ENCODE peak calls at places on chromosomes 16 and 17, in four cellular contexts. O is H1, T is K562, P is HepG2. B is an unnamed sample.

GRCh38 chr17:45319239-45319703 is 2.5 kb upstream of the MAP3K14 start:
- DNase-seq in O (no peak), P (no peak), T (peak), B (no peak)

GRCh38 chr17:72732893-72733618 is 359.4 kb downstream of the SLC39A11 start:
- DNase-seq in T (no peak), P (no peak), O (no peak), B (no peak)

GRCh38 chr17:49013311-49014205 is 16.4 kb downstream of the IGF2BP1 start:
- DNase-seq in O (peak), T (no peak), P (no peak), B (no peak)

GRCh38 chr16:85910073-85910853 is 11.3 kb downstream of the IRF8 start:
- DNase-seq in P (no peak), O (no peak), T (no peak), B (no peak)

GRCh38 chr16:86509759-86510464 is 415 bp upstream of the FOXF1 start:
- DNase-seq in P (no peak), O (peak), T (no peak), B (no peak)

GRCh38 chr17:2624292-2624731 is 30.9 kb downstream of the PAFAH1B1 start:
- DNase-seq in T (peak), O (no peak), P (no peak), B (no peak)

GRCh38 chr17:81967244-81967532 is 6.2 kb upstream of the NOTUM start:
- DNase-seq in T (no peak), P (no peak), O (peak), B (no peak)

GRCh38 chr17:34706029-34706428 is 126.6 kb downstream of the TMEM132E start:
- DNase-seq in P (no peak), T (peak), O (peak), B (no peak)

GRCh38 chr16:84778720-84779119 is 41.1 kb upstream of the CRISPLD2 start:
- DNase-seq in P (no peak), T (no peak), O (no peak), B (no peak)

GRCh38 chr17:28624148-28624547 is 10.2 kb upstream of the RSKR start:
- DNase-seq in P (no peak), O (no peak), T (no peak), B (no peak)

GRCh38 chr16:66487580-66488235 is 60.6 kb downstream of the BEAN1 start:
- DNase-seq in O (no peak), T (no peak), P (no peak), B (no peak)

GRCh38 chr17:27490391-27490790 is 34.1 kb downstream of the KSR1 start:
- DNase-seq in T (no peak), P (no peak), O (no peak), B (no peak)

GRCh38 chr17:80917716-80918560 is 73.7 kb upstream of the CHMP6 start:
- DNase-seq in T (no peak), P (no peak), O (no peak), B (peak)

GRCh38 chr16:20040011-20040410 is 33.7 kb downstream of the GPR139 start:
- DNase-seq in T (no peak), P (no peak), O (no peak), B (no peak)

GRCh38 chr17:39209317-39210092 is 9.4 kb downstream of the RPL19 start:
- DNase-seq in T (no peak), P (no peak), O (peak), B (peak)

GRCh38 chr17:28124962-28125361 is 82.5 kb downstream of the NLK start:
- DNase-seq in T (no peak), O (no peak), P (no peak), B (no peak)

GRCh38 chr17:16215965-16216316 is 607 bp upstream of the NCOR1 start:
- DNase-seq in P (peak), O (no peak), T (peak), B (no peak)

GRCh38 chr17:28346199-28346580 is 10.6 kb downstream of the TNFAIP1 start:
- DNase-seq in P (no peak), O (no peak), T (no peak), B (no peak)

GRCh38 chr17:13337864-13338371 is 263.8 kb downstream of the HS3ST3A1 start:
- DNase-seq in T (peak), O (no peak), P (peak), B (peak)

GRCh38 chr17:61116577-61116976 is 283.1 kb upstream of the TBX2 start:
- DNase-seq in P (no peak), O (no peak), T (no peak), B (no peak)

GRCh38 chr17:20085283-20085875 is 76.2 kb downstream of the SPECC1 start:
- DNase-seq in P (no peak), O (no peak), T (no peak), B (no peak)

GRCh38 chr17:62882878-62883277 is 74.8 kb upstream of the MARCHF10 start:
- DNase-seq in P (no peak), O (no peak), T (no peak), B (no peak)

GRCh38 chr16:85613609-85614337 is 651 bp downstream of the GSE1 start:
- DNase-seq in T (peak), O (peak), P (peak), B (peak)

GRCh38 chr17:16428098-16428882 is 12.9 kb downstream of the TRPV2 start:
- DNase-seq in T (peak), P (peak), O (peak), B (peak)

GRCh38 chr16:11681977-11682654 is 13.9 kb downstream of the SNN start:
- DNase-seq in T (no peak), O (no peak), P (no peak), B (no peak)

GRCh38 chr16:86403056-86403455 is 107.3 kb upstream of the FOXF1 start:
- DNase-seq in T (no peak), P (no peak), O (no peak), B (no peak)

GRCh38 chr17:37274432-37274831 is 101.4 kb upstream of the C17orf78 start:
- DNase-seq in O (no peak), P (no peak), T (no peak), B (no peak)

GRCh38 chr16:80150978-80151705 is 389.7 kb upstream of the DYNLRB2 start:
- DNase-seq in T (no peak), O (no peak), P (no peak), B (no peak)

GRCh38 chr17:28394717-28395116 is 11.3 kb downstream of the SLC46A1 start:
- DNase-seq in O (no peak), P (no peak), T (peak), B (no peak)

GRCh38 chr17:27597783-27598320 is 33.1 kb upstream of the LGALS9 start:
- DNase-seq in O (no peak), P (no peak), T (no peak), B (no peak)

GRCh38 chr16:80614908-80615696 is 74.3 kb downstream of the DYNLRB2 start:
- DNase-seq in P (no peak), O (peak), T (no peak), B (no peak)

DNA sequence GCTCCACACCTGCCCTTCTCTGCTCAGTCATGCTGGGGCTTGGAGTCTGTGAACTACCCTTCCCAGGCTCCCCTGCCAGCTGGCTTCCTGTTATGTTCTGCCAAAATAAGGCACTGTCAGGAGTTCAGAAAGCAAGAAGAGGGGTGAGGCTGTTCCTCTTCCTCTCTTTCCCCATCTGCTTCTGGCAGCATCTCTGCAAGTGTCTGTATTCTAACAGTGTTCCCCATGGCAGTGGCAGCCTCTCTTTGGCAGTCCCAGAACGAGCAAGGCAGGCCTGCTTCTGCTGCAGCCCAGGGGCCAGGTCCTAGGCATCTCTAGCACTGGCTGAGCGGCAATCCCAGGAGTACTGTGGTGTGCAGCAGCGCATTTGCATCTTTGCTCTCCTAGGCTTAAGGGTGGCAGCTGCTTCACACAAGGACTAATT is 219.1 kb downstream of the STX8 start:
- DNase-seq in T (no peak), P (no peak), O (no peak), B (no peak)
- TF ChIP-seq GABPA in T (no peak), P (no peak), O (no peak), B (no peak)

DNA sequence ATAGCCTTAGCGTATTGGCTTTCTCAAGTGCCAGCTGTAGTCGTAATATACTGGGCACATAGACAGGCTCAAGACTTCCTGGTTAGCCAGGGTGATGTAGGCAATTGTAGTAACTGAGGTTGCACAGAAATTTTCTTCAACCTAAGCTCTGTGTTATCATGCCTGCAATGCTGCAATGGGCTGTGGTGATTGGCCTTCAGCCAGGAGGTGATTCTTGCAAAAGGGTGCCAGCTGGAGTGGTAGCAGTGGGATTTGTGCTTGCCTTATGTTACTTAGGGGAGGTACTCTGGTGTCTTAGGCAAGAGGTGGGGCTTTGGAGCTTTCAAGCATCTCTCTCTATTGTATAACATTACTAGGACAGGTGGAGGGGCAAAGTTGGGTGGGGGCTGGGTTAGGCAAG is 495.1 kb downstream of the CDH11 start:
- DNase-seq in O (no peak), P (no peak), T (no peak), B (no peak)
- TF ChIP-seq RAD21 in O (no peak), P (no peak), T (no peak), B (no peak)

GRCh38 chr16:57427307-57427706 is 19.9 kb downstream of the CIAPIN1 start:
- DNase-seq in P (no peak), T (no peak), O (no peak), B (no peak)

GRCh38 chr16:57430955-57431354 is 16.2 kb downstream of the CIAPIN1 start:
- DNase-seq in P (no peak), O (no peak), T (no peak), B (no peak)

GRCh38 chr16:57426356-57426755 is 20.8 kb downstream of the CIAPIN1 start:
- DNase-seq in T (no peak), O (no peak), P (no peak), B (no peak)

GRCh38 chr16:57424599-57424998 is 20.0 kb downstream of the CCL17 start:
- DNase-seq in P (no peak), O (no peak), T (no peak), B (no peak)

GRCh38 chr16:57427824-57428223 is 19.4 kb downstream of the CIAPIN1 start:
- DNase-seq in P (no peak), O (no peak), T (no peak), B (no peak)
- TF ChIP-seq TAF1 in P (no peak), O (no peak), T (no peak), B (no peak)

GRCh38 chr17:7841622-7842379 is 7.8 kb downstream of the KDM6B start:
- DNase-seq in O (peak), P (peak), T (peak), B (peak)

GRCh38 chr17:7841309-7841621 is 7.2 kb downstream of the KDM6B start:
- DNase-seq in T (no peak), P (no peak), O (no peak), B (no peak)

GRCh38 chr17:7843536-7844291 is 9.7 kb downstream of the KDM6B start:
- DNase-seq in P (peak), O (peak), T (peak), B (peak)

GRCh38 chr17:7842950-7843535 is 9.0 kb downstream of the KDM6B start:
- DNase-seq in O (peak), T (peak), P (peak), B (no peak)

GRCh38 chr17:7842380-7842949 is 8.4 kb downstream of the KDM6B start:
- DNase-seq in P (peak), T (peak), O (peak), B (no peak)
- TF ChIP-seq GABPA in P (no peak), T (no peak), O (no peak), B (no peak)

GRCh38 chr17:66414528-66415175 is 112.2 kb downstream of the PRKCA start:
- DNase-seq in T (no peak), O (no peak), P (no peak), B (no peak)
- TF ChIP-seq RAD21 in T (no peak), O (no peak), P (no peak), B (no peak)

B was measured in SK-N-SH.